ENCODE peak calls at places on chromosomes 3 and 15, in four cellular contexts. A, B, S and G are unnamed samples.

GRCh38 chr15:33846151-33846550 is 122.1 kb upstream of the CHRM5 start:
- DNase-seq in A (no peak), B (no peak), S (no peak), G (no peak)

GRCh38 chr15:41512078-41512394 is 1.6 kb downstream of the LTK start:
- DNase-seq in A (no peak), B (no peak), S (no peak), G (no peak)

GRCh38 chr3:128179474-128179819 is 26.2 kb downstream of the EEFSEC start:
- DNase-seq in A (no peak), B (no peak), S (no peak), G (no peak)

GRCh38 chr3:154786724-154787123 is 293.4 kb upstream of the MME start:
- DNase-seq in A (peak), B (no peak), S (no peak), G (no peak)

GRCh38 chr3:71585126-71585525 is 1.6 kb upstream of the FOXP1 start:
- DNase-seq in A (no peak), B (no peak), S (peak), G (peak)

GRCh38 chr3:184172681-184173373 is 1.8 kb upstream of the AP2M1 start:
- DNase-seq in A (peak), B (no peak), S (no peak), G (peak)

GRCh38 chr3:15271785-15272381 is 60.5 kb downstream of the SH3BP5 start:
- DNase-seq in A (no peak), B (peak), S (no peak), G (no peak)

GRCh38 chr3:193997228-193998192 is 138.4 kb upstream of the HES1 start:
- DNase-seq in A (no peak), B (no peak), S (no peak), G (no peak)

GRCh38 chr3:56806407-56806806 is 4.7 kb upstream of the ARHGEF3 start:
- DNase-seq in A (no peak), B (no peak), S (no peak), G (no peak)

GRCh38 chr3:181880339-181880738 is 168.6 kb downstream of the SOX2 start:
- DNase-seq in A (no peak), B (no peak), S (no peak), G (no peak)

GRCh38 chr3:194003128-194004057 is 132.6 kb upstream of the HES1 start:
- DNase-seq in A (peak), B (peak), S (peak), G (peak)

GRCh38 chr3:193317901-193318300 is 60.7 kb downstream of the ATP13A5 start:
- DNase-seq in A (no peak), B (no peak), S (no peak), G (no peak)

GRCh38 chr15:88113909-88114308 is 142.6 kb downstream of the NTRK3 start:
- DNase-seq in A (no peak), B (no peak), S (no peak), G (no peak)

GRCh38 chr3:72791132-72791531 is 57.1 kb downstream of the SHQ1 start:
- DNase-seq in A (no peak), B (no peak), S (no peak), G (peak)

GRCh38 chr3:184727357-184728060 is 15.6 kb upstream of the MAGEF1 start:
- DNase-seq in A (peak), B (no peak), S (peak), G (peak)

GRCh38 chr3:39178553-39178952 is 13.8 kb downstream of the XIRP1 start:
- DNase-seq in A (peak), B (no peak), S (no peak), G (peak)

GRCh38 chr3:114809668-114810413 is 337.2 kb downstream of the ZBTB20 start:
- DNase-seq in A (peak), B (peak), S (no peak), G (no peak)

GRCh38 chr15:51869074-51869425 is 39.6 kb downstream of the TMOD3 start:
- DNase-seq in A (peak), B (no peak), S (no peak), G (peak)

GRCh38 chr3:30751610-30752299 is 142.7 kb downstream of the GADL1 start:
- DNase-seq in A (peak), B (peak), S (no peak), G (peak)

GRCh38 chr15:70096975-70097336 is 761 bp downstream of the TLE3 start:
- DNase-seq in A (no peak), B (no peak), S (no peak), G (no peak)

GRCh38 chr15:49045691-49046112 is 544 bp downstream of the SECISBP2L start:
- DNase-seq in A (peak), B (peak), S (no peak), G (peak)

GRCh38 chr3:52483577-52484495 is 11.3 kb upstream of the STAB1 start:
- DNase-seq in A (peak), B (no peak), S (no peak), G (no peak)

GRCh38 chr15:93027413-93027812 is 61.6 kb downstream of the RGMA start:
- DNase-seq in A (no peak), B (no peak), S (peak), G (no peak)

GRCh38 chr3:175392653-175393052 is 533.5 kb downstream of the NAALADL2 start:
- DNase-seq in A (peak), B (no peak), S (no peak), G (no peak)

GRCh38 chr3:128745742-128746141 is 19.8 kb downstream of the RAB7A start:
- DNase-seq in A (no peak), B (no peak), S (no peak), G (no peak)

GRCh38 chr3:17605032-17605431 is 137.4 kb downstream of the TBC1D5 start:
- DNase-seq in A (peak), B (no peak), S (no peak), G (peak)

GRCh38 chr15:42493694-42494093 is 1.7 kb upstream of the SNAP23 start:
- DNase-seq in A (no peak), B (no peak), S (no peak), G (no peak)

GRCh38 chr15:62469874-62470688 is 305.0 kb upstream of the C2CD4B start:
- DNase-seq in A (peak), B (no peak), S (no peak), G (no peak)

GRCh38 chr15:28901587-28901980 is 15.8 kb downstream of the APBA2 start:
- DNase-seq in A (no peak), B (no peak), S (no peak), G (no peak)

DNA sequence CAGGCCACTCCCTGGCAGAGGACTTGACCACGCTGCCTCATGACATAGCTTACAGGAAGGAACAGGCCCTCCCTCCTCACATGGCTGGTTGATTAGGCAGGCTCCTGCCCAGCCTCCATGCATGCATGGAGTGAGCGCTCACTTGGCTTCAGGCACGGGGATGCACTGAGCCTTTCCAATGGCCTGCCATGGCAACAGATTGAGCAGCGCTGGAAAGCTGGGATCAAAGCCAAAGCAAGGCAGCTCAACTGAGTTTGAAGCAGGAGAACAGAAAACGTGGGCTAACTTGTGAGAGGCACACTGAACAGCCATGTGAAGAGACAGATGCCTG is 5.9 kb upstream of the GRAMD2A start:
- DNase-seq in A (peak), B (no peak), S (no peak), G (peak)
- TF ChIP-seq FOS in A (no peak), B (no peak), S (no peak), G (no peak)

DNA sequence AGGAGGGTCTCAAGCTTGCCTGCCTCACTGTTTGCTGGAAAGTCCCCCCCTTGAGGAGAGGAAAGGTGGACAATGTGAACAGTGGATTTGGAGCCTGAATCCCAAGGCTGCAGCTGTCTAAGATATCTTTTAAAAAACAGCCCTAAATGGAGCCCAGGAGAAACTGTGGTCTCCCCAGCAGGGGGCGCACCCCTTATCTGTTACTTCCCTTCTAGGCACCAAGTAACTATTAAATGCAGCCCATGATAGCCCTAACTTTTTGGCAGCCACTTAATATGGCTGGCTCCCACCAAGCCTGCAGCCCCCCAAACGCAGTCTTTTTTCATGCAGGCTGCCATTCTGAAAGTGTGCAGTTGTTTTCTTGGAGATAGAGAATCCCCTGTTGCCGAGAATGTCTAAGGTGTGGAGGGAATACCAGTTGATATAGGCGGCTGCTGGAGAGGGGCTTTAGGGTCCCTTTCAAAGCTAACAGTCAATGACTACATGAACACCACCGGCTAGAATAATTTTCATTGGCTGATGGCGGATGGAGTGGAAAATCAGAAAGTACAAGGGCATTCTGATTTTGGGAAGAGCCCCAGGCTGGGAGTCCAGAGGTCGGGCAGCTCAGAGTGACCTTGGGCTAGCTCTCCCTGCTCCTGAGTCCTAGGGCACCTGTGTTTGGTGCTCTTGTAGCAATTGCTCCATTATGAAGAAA is 1.3 kb downstream of the RHCG start:
- DNase-seq in A (no peak), B (no peak), S (peak), G (no peak)
- H3K4me2 ChIP-seq in A (no peak), B (no peak), S (no peak), G (no peak)

GRCh38 chr15:64009241-64009640 is 37.0 kb downstream of the DAPK2 start:
- DNase-seq in A (no peak), B (no peak), S (no peak), G (no peak)
- H3K27ac ChIP-seq in A (no peak), B (peak), S (no peak), G (no peak)

GRCh38 chr15:67133738-67134576 is 68.6 kb downstream of the SMAD3 start:
- DNase-seq in A (peak), B (no peak), S (no peak), G (peak)

GRCh38 chr15:67132276-67132675 is 66.9 kb downstream of the SMAD3 start:
- DNase-seq in A (no peak), B (no peak), S (no peak), G (no peak)

GRCh38 chr15:67134577-67135492 is 69.4 kb downstream of the SMAD3 start:
- DNase-seq in A (no peak), B (no peak), S (no peak), G (no peak)

GRCh38 chr15:67130673-67131601 is 65.5 kb downstream of the SMAD3 start:
- DNase-seq in A (peak), B (no peak), S (no peak), G (no peak)

GRCh38 chr15:67133026-67133425 is 67.6 kb downstream of the SMAD3 start:
- DNase-seq in A (no peak), B (no peak), S (no peak), G (no peak)
- TF ChIP-seq FOS in A (no peak), B (no peak), S (no peak), G (no peak)

GRCh38 chr15:64810499-64811326 is 14.7 kb downstream of the PIF1 start:
- DNase-seq in A (no peak), B (no peak), S (no peak), G (no peak)
- H3K4me2 ChIP-seq in A (no peak), B (no peak), S (no peak), G (no peak)

GRCh38 chr15:37087050-37087691 is 13.2 kb downstream of the MEIS2 start:
- DNase-seq in A (no peak), B (no peak), S (no peak), G (peak)

GRCh38 chr15:37088436-37088835 is 11.9 kb downstream of the MEIS2 start:
- DNase-seq in A (peak), B (no peak), S (no peak), G (no peak)

GRCh38 chr15:37084602-37085001 is 15.7 kb downstream of the MEIS2 start:
- DNase-seq in A (no peak), B (no peak), S (no peak), G (peak)

GRCh38 chr15:37086521-37086920 is 13.8 kb downstream of the MEIS2 start:
- DNase-seq in A (peak), B (no peak), S (no peak), G (peak)

GRCh38 chr15:37086120-37086519 is 14.2 kb downstream of the MEIS2 start:
- DNase-seq in A (no peak), B (no peak), S (no peak), G (peak)
- H3K27ac ChIP-seq in A (no peak), B (no peak), S (no peak), G (no peak)

GRCh38 chr3:65878831-65879230 is 159.9 kb downstream of the MAGI1 start:
- DNase-seq in A (no peak), B (no peak), S (no peak), G (no peak)
- TF ChIP-seq FOS in A (no peak), B (no peak), S (no peak), G (no peak)

DNA sequence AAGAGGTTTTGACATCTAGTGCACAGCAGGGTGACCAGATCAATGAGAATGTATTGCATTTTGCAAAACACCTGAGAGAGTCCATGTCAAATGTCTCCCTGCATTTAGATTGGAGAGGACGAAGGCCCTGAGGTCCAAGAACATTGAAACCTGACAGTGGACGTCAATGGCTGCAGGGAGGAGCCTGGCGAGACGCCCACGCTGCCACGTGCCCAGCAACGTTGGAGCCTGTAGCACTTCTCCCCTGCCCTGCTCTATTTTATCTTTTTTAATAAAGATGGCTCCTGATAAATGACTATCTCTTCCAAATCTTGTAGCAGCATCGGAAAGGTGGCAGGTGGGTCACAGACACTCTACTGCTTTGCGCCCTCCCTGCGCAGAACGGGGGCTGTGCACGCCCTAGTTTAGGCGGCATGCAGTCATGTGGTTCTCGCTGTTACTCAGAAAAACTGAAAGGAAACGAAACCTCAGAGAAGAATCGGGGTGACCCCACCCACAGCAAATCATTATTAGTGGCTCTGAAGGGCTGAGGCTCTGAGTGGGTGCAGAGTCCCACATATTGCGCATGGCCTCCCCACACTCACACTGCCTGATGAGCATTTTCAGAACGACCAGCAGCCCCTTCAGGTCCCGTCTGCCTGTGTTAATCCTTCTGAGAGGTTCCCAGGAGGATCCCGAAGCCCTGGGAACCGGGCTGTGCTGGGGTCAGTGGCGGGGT is 62.5 kb upstream of the TAMM41 start:
- DNase-seq in A (no peak), B (no peak), S (no peak), G (no peak)
- H3K4me2 ChIP-seq in A (no peak), B (no peak), S (no peak), G (no peak)